ENCODE peak calls at places on chromosomes 7 and 10, in five cellular contexts. D is K562, P is HCT116, V is SK-N-SH, B is GM12878. S is an unnamed sample.

GRCh38 chr7:94696981-94697670 is 41.2 kb upstream of the SGCE start:
- DNase-seq in D (no peak), P (peak; percentile 61), V (no peak), B (no peak), S (peak; percentile 19)

GRCh38 chr10:62459072-62459471 is 84.9 kb downstream of the ZNF365 start:
- DNase-seq in P (no peak), B (no peak), V (no peak), D (no peak), S (no peak)

GRCh38 chr7:107118109-107118900 is 50.5 kb upstream of the HBP1 start:
- DNase-seq in V (no peak), D (peak; percentile 56), B (no peak), P (no peak), S (no peak)

GRCh38 chr7:39811161-39811614 is 138.9 kb upstream of the CDK13 start:
- DNase-seq in V (peak; percentile 81), D (peak; percentile 74), P (no peak), B (no peak), S (peak; percentile 71)

GRCh38 chr10:53314856-53315255 is 542.3 kb upstream of the MBL2 start:
- DNase-seq in D (no peak), V (no peak), B (no peak), P (no peak), S (no peak)

GRCh38 chr10:126042354-126042753 is 146.0 kb downstream of the FANK1 start:
- DNase-seq in P (no peak), V (no peak), B (no peak), D (no peak), S (no peak)

GRCh38 chr10:3936422-3937040 is 151.5 kb upstream of the KLF6 start:
- DNase-seq in V (no peak), D (no peak), P (no peak), B (no peak), S (no peak)

GRCh38 chr7:123355576-123356195 is 155.9 kb upstream of the SLC13A1 start:
- DNase-seq in D (no peak), B (no peak), V (no peak), P (peak; percentile 26), S (peak; percentile 7)

GRCh38 chr10:103120977-103121735 is 71.9 kb downstream of the NT5C2 start:
- DNase-seq in D (no peak), B (no peak), P (no peak), V (no peak), S (no peak)

GRCh38 chr10:79159141-79159619 is 90.4 kb downstream of the ZMIZ1 start:
- DNase-seq in V (peak; percentile 76), D (no peak), B (no peak), P (no peak), S (no peak)

DNA sequence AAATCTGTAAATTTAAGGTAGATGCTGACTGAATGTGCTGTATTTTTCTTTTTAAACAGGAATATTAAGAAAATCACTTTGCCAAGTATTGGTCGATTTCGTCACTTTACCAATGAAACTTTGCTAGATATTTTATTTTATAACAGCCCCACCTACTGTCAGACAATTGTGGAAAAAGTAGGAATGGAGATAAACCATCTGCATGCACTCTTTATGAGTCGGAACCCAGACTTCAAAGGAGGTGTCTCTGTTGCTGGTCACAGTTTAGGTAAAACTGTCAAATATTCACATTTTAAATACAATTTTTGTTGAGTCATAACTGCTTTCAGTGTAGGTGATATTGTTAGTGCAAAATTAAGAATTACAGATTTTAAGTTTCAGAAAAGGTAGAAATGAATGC is 25.2 kb downstream of the SEC23IP start:
- DNase-seq in P (no peak), V (no peak), D (no peak), B (no peak), S (no peak)
- TF ChIP-seq JUND in P (no peak), V (no peak), D (no peak), B (no peak), S (no peak)

GRCh38 chr10:72425133-72425532 is 70.4 kb upstream of the DNAJB12 start:
- DNase-seq in P (no peak), D (no peak), B (no peak), V (no peak), S (no peak)
- TF ChIP-seq JUND in P (no peak), D (no peak), B (no peak), V (no peak), S (no peak)

GRCh38 chr7:91692800-91693199 is 187.7 kb downstream of the MTERF1 start:
- DNase-seq in B (no peak), P (no peak), V (no peak), D (no peak), S (no peak)
- TF ChIP-seq JUND in B (no peak), P (no peak), V (no peak), D (no peak), S (no peak)

DNA sequence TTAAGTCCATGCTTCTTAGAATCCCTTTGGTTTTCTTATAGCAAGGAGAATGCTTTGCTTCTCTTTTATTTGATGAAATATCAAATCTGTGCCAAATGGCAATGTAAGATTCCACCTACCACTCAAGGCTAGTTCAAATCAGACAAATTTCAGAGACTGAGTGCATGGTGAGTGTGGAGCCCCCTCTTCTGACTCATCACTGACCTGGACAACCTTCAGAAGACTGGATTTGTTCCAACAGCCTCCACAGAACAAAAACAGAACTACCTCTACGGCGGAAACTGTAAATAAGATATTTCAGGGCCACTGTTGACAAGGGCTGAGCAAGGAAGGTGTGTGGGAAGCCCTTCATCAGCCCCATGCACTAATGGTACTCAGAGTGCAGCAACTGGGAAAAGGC is 21.1 kb downstream of the NCAPG2 start:
- DNase-seq in B (no peak), D (no peak), V (no peak), P (no peak), S (no peak)
- TF ChIP-seq JUND in B (no peak), D (peak; percentile 31), V (peak; percentile 21), P (no peak), S (no peak)

DNA sequence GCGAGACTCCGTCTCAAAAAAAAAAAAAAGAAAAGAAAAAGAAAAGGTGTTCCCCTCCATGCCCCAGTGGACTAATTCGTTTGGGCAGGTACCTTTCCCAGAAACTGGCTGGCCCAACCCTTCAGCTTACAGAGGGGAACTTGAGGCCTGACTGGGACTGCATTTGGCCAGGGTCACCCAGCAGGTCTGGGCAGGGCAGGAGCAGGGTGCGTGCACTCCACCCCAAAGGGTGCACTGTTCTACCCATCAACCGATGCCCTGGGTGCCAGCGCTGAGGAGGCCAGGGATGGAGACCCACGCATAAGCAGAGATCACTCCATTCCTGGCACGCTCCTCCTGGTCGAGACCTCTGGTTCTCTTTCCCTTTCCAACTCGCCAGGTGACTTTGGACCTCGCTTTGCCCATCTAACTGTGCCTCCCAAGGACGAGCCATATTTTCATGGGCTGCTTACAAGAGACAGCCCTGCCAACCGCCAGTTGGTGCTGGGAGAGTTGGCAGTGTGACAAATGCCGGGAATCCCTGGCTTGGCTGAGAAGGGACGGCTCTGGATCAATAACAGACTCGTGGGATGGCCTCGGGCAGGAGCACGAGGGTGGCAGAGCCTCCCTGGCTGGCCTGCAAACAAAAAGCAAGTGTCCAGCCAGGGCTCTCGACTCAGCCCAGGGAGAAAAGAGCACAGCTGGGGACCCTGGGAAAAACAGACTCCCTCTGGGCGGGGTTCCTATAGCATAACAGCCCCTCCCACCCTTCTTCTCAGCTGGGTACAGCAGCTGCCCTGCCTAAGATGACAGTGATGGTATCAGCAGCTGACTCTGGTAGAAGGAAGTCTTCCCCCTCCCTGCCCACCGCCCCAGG is 7.9 kb downstream of the HSPB1 start:
- DNase-seq in V (peak; percentile 95), P (no peak), D (peak; percentile 55), B (no peak), S (peak; percentile 98)
- TF ChIP-seq JUND in V (no peak), P (no peak), D (no peak), B (no peak), S (no peak)

GRCh38 chr7:99141756-99142726 is 1.9 kb downstream of the SMURF1 start:
- DNase-seq in P (no peak), B (no peak), D (peak; percentile 70), V (peak; percentile 78), S (peak; percentile 5)
- TF ChIP-seq JUND in P (no peak), B (no peak), D (no peak), V (no peak), S (no peak)

GRCh38 chr7:118573065-118573464 is 348.6 kb downstream of the ANKRD7 start:
- DNase-seq in D (no peak), B (no peak), V (peak; percentile 62), P (no peak), S (no peak)
- TF ChIP-seq JUND in D (no peak), B (no peak), V (no peak), P (no peak), S (no peak)

GRCh38 chr7:100369105-100369504 is 4.2 kb upstream of the PILRA start:
- DNase-seq in D (peak; percentile 46), B (peak; percentile 90), V (no peak), P (no peak), S (no peak)

GRCh38 chr7:100367251-100367620 is 6.1 kb upstream of the PILRA start:
- DNase-seq in B (no peak), D (no peak), P (no peak), V (no peak), S (no peak)

GRCh38 chr7:100370303-100370702 is 3.0 kb upstream of the PILRA start:
- DNase-seq in V (no peak), D (no peak), B (no peak), P (no peak), S (no peak)

GRCh38 chr7:100366411-100367250 is 6.7 kb upstream of the PILRA start:
- DNase-seq in V (no peak), P (no peak), D (peak; percentile 23), B (peak; percentile 58), S (no peak)

GRCh38 chr7:100367676-100368613 is 5.3 kb upstream of the PILRA start:
- DNase-seq in B (no peak), V (no peak), D (no peak), P (no peak), S (no peak)
- TF ChIP-seq JUND in B (no peak), V (no peak), D (no peak), P (no peak), S (no peak)

GRCh38 chr7:143318661-143319060 is 2.8 kb downstream of the CLCN1 start:
- DNase-seq in B (no peak), V (no peak), D (no peak), P (no peak), S (peak; percentile 69)
- TF ChIP-seq JUND in B (no peak), V (no peak), D (no peak), P (no peak), S (no peak)

GRCh38 chr10:28425431-28425830 is 107.5 kb upstream of the WAC start:
- DNase-seq in P (no peak), B (no peak), D (no peak), V (no peak), S (no peak)
- TF ChIP-seq JUND in P (no peak), B (no peak), D (no peak), V (no peak), S (no peak)

S was measured in T47D.